ENCODE peak calls at places on chromosomes 1 and 21, in four cellular contexts. One of them, this sample, is unnamed.

GRCh38 chr21:45642122-45642813 is 1.3 kb upstream of the PCBP3 start:
- DNase-seq in DMS 273 treated with DMSO at 0.1 percent for 48 hours: no peak
- DNase-seq in NCI-H526: no peak
- DNase-seq in activated T-cell treated with anti-CD3 and anti-CD28 coated beads for 24 hours: no peak
- DNase-seq in this sample: no peak

GRCh38 chr1:230708631-230709580 is 5.0 kb downstream of the AGT start:
- DNase-seq in DMS 273 treated with DMSO at 0.1 percent for 48 hours: no peak
- DNase-seq in NCI-H526: no peak
- DNase-seq in activated T-cell treated with anti-CD3 and anti-CD28 coated beads for 24 hours: no peak
- DNase-seq in this sample: peak

GRCh38 chr1:57404914-57405313 is 18.9 kb downstream of the DAB1 start:
- DNase-seq in DMS 273 treated with DMSO at 0.1 percent for 48 hours: no peak
- DNase-seq in NCI-H526: no peak
- DNase-seq in activated T-cell treated with anti-CD3 and anti-CD28 coated beads for 24 hours: no peak
- DNase-seq in this sample: no peak

GRCh38 chr1:93395195-93395594 is 49.5 kb downstream of the DR1 start:
- DNase-seq in DMS 273 treated with DMSO at 0.1 percent for 48 hours: no peak
- DNase-seq in NCI-H526: no peak
- DNase-seq in activated T-cell treated with anti-CD3 and anti-CD28 coated beads for 24 hours: no peak
- DNase-seq in this sample: no peak

GRCh38 chr1:157105988-157106812 is 6.6 kb upstream of the ETV3L start:
- DNase-seq in NCI-H526: no peak
- DNase-seq in activated T-cell treated with anti-CD3 and anti-CD28 coated beads for 24 hours: no peak
- DNase-seq in DMS 273 treated with DMSO at 0.1 percent for 48 hours: no peak
- DNase-seq in this sample: peak

GRCh38 chr1:41525891-41526587 is 41.6 kb upstream of the EDN2 start:
- DNase-seq in NCI-H526: no peak
- DNase-seq in activated T-cell treated with anti-CD3 and anti-CD28 coated beads for 24 hours: no peak
- DNase-seq in DMS 273 treated with DMSO at 0.1 percent for 48 hours: no peak
- DNase-seq in this sample: no peak

GRCh38 chr1:15017105-15017504 is 136.4 kb upstream of the TMEM51 start:
- DNase-seq in activated T-cell treated with anti-CD3 and anti-CD28 coated beads for 24 hours: no peak
- DNase-seq in DMS 273 treated with DMSO at 0.1 percent for 48 hours: no peak
- DNase-seq in NCI-H526: no peak
- DNase-seq in this sample: no peak

GRCh38 chr21:16535100-16535418 is 805.3 kb downstream of the USP25 start:
- DNase-seq in activated T-cell treated with anti-CD3 and anti-CD28 coated beads for 24 hours: no peak
- DNase-seq in NCI-H526: no peak
- DNase-seq in DMS 273 treated with DMSO at 0.1 percent for 48 hours: peak
- DNase-seq in this sample: peak

GRCh38 chr1:150003826-150004225 is 6.7 kb downstream of the OTUD7B start:
- DNase-seq in activated T-cell treated with anti-CD3 and anti-CD28 coated beads for 24 hours: no peak
- DNase-seq in NCI-H526: no peak
- DNase-seq in DMS 273 treated with DMSO at 0.1 percent for 48 hours: no peak
- DNase-seq in this sample: no peak

GRCh38 chr1:97870574-97870973 is 50.3 kb downstream of the DPYD start:
- DNase-seq in DMS 273 treated with DMSO at 0.1 percent for 48 hours: no peak
- DNase-seq in NCI-H526: no peak
- DNase-seq in activated T-cell treated with anti-CD3 and anti-CD28 coated beads for 24 hours: no peak
- DNase-seq in this sample: no peak

GRCh38 chr1:183577897-183578470 is 12.3 kb downstream of the NCF2 start:
- DNase-seq in DMS 273 treated with DMSO at 0.1 percent for 48 hours: no peak
- DNase-seq in activated T-cell treated with anti-CD3 and anti-CD28 coated beads for 24 hours: no peak
- DNase-seq in NCI-H526: no peak
- DNase-seq in this sample: no peak

GRCh38 chr1:31751822-31752241 is 12.3 kb downstream of the ADGRB2 start:
- DNase-seq in DMS 273 treated with DMSO at 0.1 percent for 48 hours: no peak
- DNase-seq in NCI-H526: no peak
- DNase-seq in activated T-cell treated with anti-CD3 and anti-CD28 coated beads for 24 hours: no peak
- DNase-seq in this sample: no peak

GRCh38 chr1:91567583-91567982 is 66.9 kb downstream of the CDC7 start:
- DNase-seq in NCI-H526: no peak
- DNase-seq in DMS 273 treated with DMSO at 0.1 percent for 48 hours: no peak
- DNase-seq in activated T-cell treated with anti-CD3 and anti-CD28 coated beads for 24 hours: no peak
- DNase-seq in this sample: no peak

GRCh38 chr1:85343612-85344255 is 67.3 kb upstream of the BCL10 start:
- DNase-seq in NCI-H526: no peak
- DNase-seq in DMS 273 treated with DMSO at 0.1 percent for 48 hours: no peak
- DNase-seq in activated T-cell treated with anti-CD3 and anti-CD28 coated beads for 24 hours: no peak
- DNase-seq in this sample: peak

GRCh38 chr1:38576241-38576640 is 283.3 kb downstream of the RRAGC start:
- DNase-seq in DMS 273 treated with DMSO at 0.1 percent for 48 hours: peak
- DNase-seq in activated T-cell treated with anti-CD3 and anti-CD28 coated beads for 24 hours: no peak
- DNase-seq in NCI-H526: peak
- DNase-seq in this sample: no peak

GRCh38 chr1:240173836-240174235 is 82.2 kb downstream of the FMN2 start:
- DNase-seq in NCI-H526: no peak
- DNase-seq in DMS 273 treated with DMSO at 0.1 percent for 48 hours: no peak
- DNase-seq in activated T-cell treated with anti-CD3 and anti-CD28 coated beads for 24 hours: no peak
- DNase-seq in this sample: no peak

GRCh38 chr1:111234866-111235265 is 7.4 kb downstream of the CHI3L2 start:
- DNase-seq in NCI-H526: no peak
- DNase-seq in activated T-cell treated with anti-CD3 and anti-CD28 coated beads for 24 hours: no peak
- DNase-seq in DMS 273 treated with DMSO at 0.1 percent for 48 hours: no peak
- DNase-seq in this sample: peak

GRCh38 chr1:99180343-99180808 is 83.9 kb upstream of the PLPPR4 start:
- DNase-seq in DMS 273 treated with DMSO at 0.1 percent for 48 hours: peak
- DNase-seq in activated T-cell treated with anti-CD3 and anti-CD28 coated beads for 24 hours: peak
- DNase-seq in NCI-H526: peak
- DNase-seq in this sample: peak

GRCh38 chr1:241470361-241470760 is 49.2 kb downstream of the FH start:
- DNase-seq in DMS 273 treated with DMSO at 0.1 percent for 48 hours: no peak
- DNase-seq in NCI-H526: no peak
- DNase-seq in activated T-cell treated with anti-CD3 and anti-CD28 coated beads for 24 hours: no peak
- DNase-seq in this sample: no peak

GRCh38 chr1:71303617-71304041 is 222.8 kb upstream of the ZRANB2 start:
- DNase-seq in NCI-H526: no peak
- DNase-seq in activated T-cell treated with anti-CD3 and anti-CD28 coated beads for 24 hours: no peak
- DNase-seq in DMS 273 treated with DMSO at 0.1 percent for 48 hours: no peak
- DNase-seq in this sample: no peak

GRCh38 chr1:207282496-207283380 is 38.7 kb upstream of the CD55 start:
- DNase-seq in NCI-H526: no peak
- DNase-seq in activated T-cell treated with anti-CD3 and anti-CD28 coated beads for 24 hours: no peak
- DNase-seq in DMS 273 treated with DMSO at 0.1 percent for 48 hours: no peak
- DNase-seq in this sample: no peak

GRCh38 chr21:38958940-38959685 is 153.4 kb downstream of the ETS2 start:
- DNase-seq in activated T-cell treated with anti-CD3 and anti-CD28 coated beads for 24 hours: no peak
- DNase-seq in NCI-H526: no peak
- DNase-seq in DMS 273 treated with DMSO at 0.1 percent for 48 hours: no peak
- DNase-seq in this sample: peak

GRCh38 chr1:93616221-93616995 is 65.2 kb downstream of the BCAR3 start:
- DNase-seq in NCI-H526: no peak
- DNase-seq in activated T-cell treated with anti-CD3 and anti-CD28 coated beads for 24 hours: no peak
- DNase-seq in DMS 273 treated with DMSO at 0.1 percent for 48 hours: no peak
- DNase-seq in this sample: peak

GRCh38 chr1:41607810-41608209 is 123.3 kb upstream of the EDN2 start:
- DNase-seq in activated T-cell treated with anti-CD3 and anti-CD28 coated beads for 24 hours: no peak
- DNase-seq in NCI-H526: no peak
- DNase-seq in DMS 273 treated with DMSO at 0.1 percent for 48 hours: no peak
- DNase-seq in this sample: no peak

GRCh38 chr21:40768056-40768455 is 78.9 kb downstream of the DSCAM start:
- DNase-seq in DMS 273 treated with DMSO at 0.1 percent for 48 hours: no peak
- DNase-seq in NCI-H526: no peak
- DNase-seq in activated T-cell treated with anti-CD3 and anti-CD28 coated beads for 24 hours: no peak
- DNase-seq in this sample: no peak

GRCh38 chr1:24102966-24103365 is 9.0 kb downstream of the MYOM3 start:
- DNase-seq in activated T-cell treated with anti-CD3 and anti-CD28 coated beads for 24 hours: no peak
- DNase-seq in NCI-H526: no peak
- DNase-seq in DMS 273 treated with DMSO at 0.1 percent for 48 hours: no peak
- DNase-seq in this sample: no peak

GRCh38 chr1:27598902-27599528 is 4.9 kb downstream of the AHDC1 start:
- DNase-seq in DMS 273 treated with DMSO at 0.1 percent for 48 hours: no peak
- DNase-seq in activated T-cell treated with anti-CD3 and anti-CD28 coated beads for 24 hours: peak
- DNase-seq in NCI-H526: no peak
- DNase-seq in this sample: peak

GRCh38 chr1:222161676-222162075 is 386.2 kb downstream of the HHIPL2 start:
- DNase-seq in activated T-cell treated with anti-CD3 and anti-CD28 coated beads for 24 hours: no peak
- DNase-seq in NCI-H526: no peak
- DNase-seq in DMS 273 treated with DMSO at 0.1 percent for 48 hours: no peak
- DNase-seq in this sample: no peak

GRCh38 chr1:68010094-68010493 is 40.3 kb downstream of the DIRAS3 start:
- DNase-seq in activated T-cell treated with anti-CD3 and anti-CD28 coated beads for 24 hours: no peak
- DNase-seq in NCI-H526: no peak
- DNase-seq in DMS 273 treated with DMSO at 0.1 percent for 48 hours: no peak
- DNase-seq in this sample: peak

GRCh38 chr1:170732262-170732595 is 68.3 kb downstream of the PRRX1 start:
- DNase-seq in NCI-H526: no peak
- DNase-seq in activated T-cell treated with anti-CD3 and anti-CD28 coated beads for 24 hours: no peak
- DNase-seq in DMS 273 treated with DMSO at 0.1 percent for 48 hours: no peak
- DNase-seq in this sample: peak

GRCh38 chr1:23471473-23472075 is 12.4 kb downstream of the ASAP3 start:
- DNase-seq in DMS 273 treated with DMSO at 0.1 percent for 48 hours: no peak
- DNase-seq in NCI-H526: no peak
- DNase-seq in activated T-cell treated with anti-CD3 and anti-CD28 coated beads for 24 hours: no peak
- DNase-seq in this sample: no peak

GRCh38 chr1:54474500-54475235 is 68.5 kb upstream of the SSBP3 start:
- DNase-seq in NCI-H526: no peak
- DNase-seq in DMS 273 treated with DMSO at 0.1 percent for 48 hours: no peak
- DNase-seq in activated T-cell treated with anti-CD3 and anti-CD28 coated beads for 24 hours: no peak
- DNase-seq in this sample: no peak

GRCh38 chr1:218611916-218612580 is 266.9 kb downstream of the TGFB2 start:
- DNase-seq in activated T-cell treated with anti-CD3 and anti-CD28 coated beads for 24 hours: no peak
- DNase-seq in DMS 273 treated with DMSO at 0.1 percent for 48 hours: no peak
- DNase-seq in NCI-H526: no peak
- DNase-seq in this sample: no peak

GRCh38 chr1:67704351-67704750 is 19.4 kb downstream of the GADD45A start:
- DNase-seq in DMS 273 treated with DMSO at 0.1 percent for 48 hours: no peak
- DNase-seq in NCI-H526: no peak
- DNase-seq in activated T-cell treated with anti-CD3 and anti-CD28 coated beads for 24 hours: no peak
- DNase-seq in this sample: no peak

GRCh38 chr1:197519741-197520334 is 251.8 kb downstream of the CRB1 start:
- DNase-seq in NCI-H526: no peak
- DNase-seq in activated T-cell treated with anti-CD3 and anti-CD28 coated beads for 24 hours: no peak
- DNase-seq in DMS 273 treated with DMSO at 0.1 percent for 48 hours: no peak
- DNase-seq in this sample: peak

GRCh38 chr1:8962812-8963669 is 17.4 kb downstream of the CA6 start:
- DNase-seq in NCI-H526: peak
- DNase-seq in activated T-cell treated with anti-CD3 and anti-CD28 coated beads for 24 hours: no peak
- DNase-seq in DMS 273 treated with DMSO at 0.1 percent for 48 hours: no peak
- DNase-seq in this sample: peak

GRCh38 chr1:201275266-201275666 is 8.0 kb upstream of the PKP1 start:
- DNase-seq in NCI-H526: no peak
- DNase-seq in DMS 273 treated with DMSO at 0.1 percent for 48 hours: peak
- DNase-seq in activated T-cell treated with anti-CD3 and anti-CD28 coated beads for 24 hours: no peak
- DNase-seq in this sample: peak

This sample was measured in fibroblast of the aortic adventitia.